ENCODE peak calls at places on chromosomes 13 and 19, in four cellular contexts. S is pancreas; G is DND-41; Z is CD8-positive, alpha-beta memory T cell. P is an unnamed sample.

GRCh38 chr19:58544591-58545285 is 874 bp downstream of the TRIM28 start:
- DNase-seq in Z (peak; percentile 74), S (peak; percentile 84), G (peak; percentile 43), P (no peak)

GRCh38 chr13:28609936-28610335 is 49.0 kb upstream of the POMP start:
- DNase-seq in S (no peak), G (no peak), Z (no peak), P (no peak)

GRCh38 chr19:33978286-33978685 is 181.6 kb downstream of the KCTD15 start:
- DNase-seq in S (no peak), Z (no peak), G (no peak), P (no peak)

GRCh38 chr19:34994643-34995471 is 5.3 kb upstream of the GRAMD1A start:
- DNase-seq in S (peak; percentile 83), Z (no peak), G (no peak), P (peak; percentile 80)

GRCh38 chr19:3366761-3367571 is 583 bp downstream of the NFIC start:
- DNase-seq in S (peak; percentile 83), Z (no peak), G (peak; percentile 50), P (peak; percentile 63)

GRCh38 chr19:7340959-7341837 is 7.5 kb upstream of the ARHGEF18 start:
- DNase-seq in G (peak; percentile 88), S (peak; percentile 83), Z (peak; percentile 78), P (peak; percentile 53)

GRCh38 chr13:26563713-26564112 is 6.2 kb downstream of the WASF3 start:
- DNase-seq in S (no peak), Z (no peak), G (no peak), P (no peak)

GRCh38 chr19:10612515-10613119 is 12.7 kb upstream of the SLC44A2 start:
- DNase-seq in Z (no peak), S (peak; percentile 94), G (no peak), P (peak; percentile 50)

GRCh38 chr13:26022538-26023292 is 29.1 kb downstream of the SHISA2 start:
- DNase-seq in Z (no peak), G (no peak), S (peak; percentile 71), P (peak; percentile 55)

GRCh38 chr19:3142292-3142670 is 6.4 kb downstream of the GNA15 start:
- DNase-seq in Z (no peak), G (no peak), S (no peak), P (no peak)

GRCh38 chr19:9075064-9075964 is 11.5 kb upstream of the OR1M1 start:
- DNase-seq in Z (no peak), S (peak; percentile 62), G (peak; percentile 50), P (peak; percentile 73)

GRCh38 chr19:37329686-37330085 is 41.2 kb upstream of the ZNF527 start:
- DNase-seq in G (no peak), S (no peak), Z (no peak), P (no peak)

GRCh38 chr13:42047561-42048322 is 706 bp upstream of the DGKH start:
- DNase-seq in G (peak; percentile 45), Z (no peak), S (peak; percentile 39), P (peak; percentile 40)

GRCh38 chr19:48400018-48400742 is 6.7 kb downstream of the GRIN2D start:
- DNase-seq in G (no peak), S (peak; percentile 46), Z (peak; percentile 42), P (no peak)

GRCh38 chr13:106573855-106574254 is 5.9 kb upstream of the ARGLU1 start:
- DNase-seq in G (no peak), S (no peak), Z (no peak), P (no peak)

GRCh38 chr13:28763887-28764286 is 45.1 kb upstream of the SLC46A3 start:
- DNase-seq in G (peak; percentile 46), S (no peak), Z (no peak), P (no peak)

GRCh38 chr19:35992902-35993765 is 1.9 kb upstream of the SDHAF1 start:
- DNase-seq in Z (no peak), S (no peak), G (no peak), P (no peak)

GRCh38 chr13:75318138-75318833 is 163.7 kb downstream of the TBC1D4 start:
- DNase-seq in S (no peak), G (no peak), Z (no peak), P (no peak)

GRCh38 chr19:942133-942645 is 16.4 kb downstream of the ARID3A start:
- DNase-seq in S (no peak), Z (no peak), G (no peak), P (no peak)
- H3K4me3 ChIP-seq in S (no peak overlapping the region), Z (no peak overlapping the region), G (no peak overlapping the region), P (no peak overlapping the region)

GRCh38 chr19:40512110-40512472 is 45.3 kb downstream of the SPTBN4 start:
- DNase-seq in S (no peak), G (no peak), Z (no peak), P (no peak)
- H3K4me3 ChIP-seq in S (no peak overlapping the region), G (no peak overlapping the region), Z (no peak overlapping the region), P (no peak overlapping the region)

GRCh38 chr19:46416077-46416709 is 2.8 kb upstream of the CCDC8 start:
- DNase-seq in Z (no peak), S (peak; percentile 95), G (peak; percentile 58), P (peak; percentile 59)
- H3K4me3 ChIP-seq in Z (no peak overlapping the region), S (no peak overlapping the region), G (no peak overlapping the region), P (peak overlapping the region; percentile 24)

DNA sequence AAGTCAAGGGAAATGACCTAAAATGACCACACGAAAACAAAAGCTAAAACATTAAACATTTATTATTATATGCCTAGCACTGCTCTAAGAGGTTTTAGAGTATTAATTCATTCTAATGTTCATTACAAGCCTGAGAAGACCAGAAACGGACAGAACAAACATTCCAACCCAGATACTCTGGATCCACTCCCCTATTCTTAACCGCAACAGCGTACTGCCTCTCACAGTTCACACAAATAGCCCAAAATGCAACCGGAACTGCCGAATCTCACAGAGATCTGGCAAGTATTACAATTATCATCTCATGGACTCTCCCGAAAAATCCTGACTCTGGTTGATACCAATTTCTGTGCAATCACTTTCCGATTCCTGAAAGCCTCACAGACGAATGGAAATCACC is 1.4 kb downstream of the ZNF780B start:
- DNase-seq in G (no peak), S (no peak), Z (no peak), P (no peak)
- H3K4me3 ChIP-seq in G (peak overlapping the region; percentile 69), S (no peak overlapping the region), Z (peak overlapping the region; percentile 84), P (no peak overlapping the region)

GRCh38 chr19:18612051-18612771 is 459 bp upstream of the TMEM59L start:
- DNase-seq in S (no peak), Z (no peak), G (no peak), P (no peak)
- H3K4me3 ChIP-seq in S (no peak overlapping the region), Z (peak overlapping the region; percentile 50), G (peak overlapping the region; percentile 56), P (peak overlapping the region; percentile 20)

DNA sequence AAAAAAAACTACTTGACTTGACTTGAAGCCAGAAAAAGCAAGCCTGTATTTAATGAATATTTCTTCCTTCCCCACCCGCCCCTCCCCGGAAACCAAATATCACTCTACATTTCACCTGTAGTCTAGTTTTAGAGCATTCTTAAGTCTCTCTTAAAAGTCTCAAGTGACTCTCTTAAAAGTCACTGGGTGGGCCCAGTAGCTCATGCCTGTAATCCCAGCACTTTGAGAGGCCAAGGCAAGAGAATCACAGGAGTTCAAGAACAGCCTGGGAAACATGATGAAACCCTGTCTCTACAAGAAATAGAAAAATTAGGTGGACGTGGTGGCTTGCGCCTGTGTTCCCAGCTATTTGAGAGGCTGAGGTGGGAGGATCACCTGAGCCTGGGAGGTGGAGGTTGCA is 72.0 kb downstream of the TSC22D1 start:
- DNase-seq in S (no peak), G (no peak), Z (no peak), P (no peak)
- H3K4me3 ChIP-seq in S (no peak overlapping the region), G (no peak overlapping the region), Z (no peak overlapping the region), P (no peak overlapping the region)

P was measured in prostate gland.